ENCODE peak calls at places on chromosomes 3 and 15, in five cellular contexts. W is pancreas, C is upper lobe of right lung, T is adrenal gland, E is A549. Y is an unnamed sample.

GRCh38 chr15:32029409-32029861 is 880 bp upstream of the CHRNA7 start:
- DNase-seq in W (peak; percentile 36), C (no peak), T (no peak), E (peak; percentile 31), Y (peak; percentile 61)

GRCh38 chr3:19446687-19447086 is 298.4 kb downstream of the KCNH8 start:
- DNase-seq in W (no peak), C (no peak), T (no peak), E (no peak), Y (no peak)

GRCh38 chr3:114147281-114147680 is 31.6 kb downstream of the DRD3 start:
- DNase-seq in W (no peak), C (no peak), T (no peak), E (no peak), Y (no peak)

GRCh38 chr3:24450142-24450932 is 44.3 kb downstream of the THRB start:
- DNase-seq in W (peak; percentile 13), C (no peak), T (peak; percentile 39), E (no peak), Y (no peak)

GRCh38 chr3:182393830-182394367 is 399.4 kb upstream of the ATP11B start:
- DNase-seq in W (no peak), C (no peak), T (no peak), E (no peak), Y (no peak)

GRCh38 chr15:33773969-33774368 is 194.3 kb upstream of the CHRM5 start:
- DNase-seq in W (no peak), C (no peak), T (no peak), E (no peak), Y (no peak)

GRCh38 chr3:49132437-49133225 is at the start of gene LAMB2:
- DNase-seq in W (peak; percentile 74), C (peak; percentile 80), T (peak; percentile 77), E (peak; percentile 69), Y (peak; percentile 90)

GRCh38 chr3:183210862-183211341 is 42.2 kb upstream of the B3GNT5 start:
- DNase-seq in W (no peak), C (no peak), T (peak; percentile 27), E (no peak), Y (no peak)

GRCh38 chr15:36008719-36009118 is 462.8 kb upstream of the DPH6 start:
- DNase-seq in W (no peak), C (no peak), T (no peak), E (no peak), Y (no peak)

GRCh38 chr15:95520511-95520910 is 810.0 kb upstream of the NR2F2 start:
- DNase-seq in W (no peak), C (no peak), T (no peak), E (no peak), Y (no peak)

GRCh38 chr3:77051927-77052542 is 12.1 kb downstream of the ROBO2 start:
- DNase-seq in W (no peak), C (no peak), T (no peak), E (no peak), Y (no peak)

GRCh38 chr15:64807751-64808222 is 17.7 kb downstream of the PIF1 start:
- DNase-seq in W (no peak), C (no peak), T (no peak), E (no peak), Y (no peak)
- H3K4me1 ChIP-seq in W (no peaks in the 10 kb centered on the region), C (no peaks in the 10 kb centered on the region), T (no peaks in the 10 kb centered on the region), E (no peaks in the 10 kb centered on the region), Y (no peaks in the 10 kb centered on the region)

DNA sequence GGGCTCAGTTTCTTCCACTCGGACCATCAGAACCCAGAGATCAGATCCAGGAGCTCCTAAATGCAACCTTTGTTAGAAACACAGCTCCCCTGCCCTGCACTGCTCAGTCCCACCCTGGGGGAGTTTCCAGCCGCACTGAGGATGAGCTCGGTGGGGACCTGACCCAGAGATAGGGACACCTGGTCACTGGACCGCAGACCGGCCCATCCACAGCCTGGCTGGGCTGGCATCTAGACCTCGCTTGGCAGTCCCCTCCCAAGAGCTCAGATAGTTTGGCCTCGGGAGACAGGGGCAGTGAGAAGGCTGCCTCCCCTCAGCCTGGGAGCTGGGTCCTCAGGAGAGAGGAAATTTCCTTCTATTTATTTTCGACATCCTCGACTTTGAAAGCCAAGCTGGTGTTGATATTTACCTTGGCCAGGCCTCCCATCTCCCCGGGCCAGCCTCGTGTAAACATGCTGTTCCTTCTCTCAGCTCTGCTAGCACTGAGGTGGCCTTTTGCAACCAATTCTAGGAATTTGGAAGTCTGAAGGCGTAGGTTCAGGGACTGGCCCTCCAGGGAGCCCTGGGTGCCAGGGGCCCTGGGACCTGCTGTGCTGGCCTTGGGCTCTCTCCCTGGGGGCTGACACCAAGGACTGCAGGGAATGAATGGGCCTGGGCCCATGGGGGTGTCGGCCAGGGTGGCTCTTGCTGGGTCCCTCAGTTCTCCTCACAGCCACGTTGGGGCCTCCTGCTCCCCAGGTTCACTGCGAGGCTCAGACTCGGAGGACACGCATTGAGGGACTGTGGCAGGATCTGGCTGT is 90.1 kb downstream of the VGLL4 start:
- DNase-seq in W (peak; percentile 68), C (no peak), T (peak; percentile 44), E (no peak), Y (peak; percentile 88)
- H3K4me1 ChIP-seq in W (peaks cover 6% of the 10 kb centered on the region), C (peaks cover 38% of the 10 kb centered on the region), T (peaks cover 5% of the 10 kb centered on the region), E (peaks cover 6% of the 10 kb centered on the region), Y (peaks cover 22% of the 10 kb centered on the region)

GRCh38 chr3:122322095-122323075 is 2.7 kb upstream of the CSTA start:
- DNase-seq in W (no peak), C (no peak), T (no peak), E (no peak), Y (no peak)

GRCh38 chr3:122325769-122326168 is 721 bp downstream of the CSTA start:
- DNase-seq in W (no peak), C (no peak), T (no peak), E (no peak), Y (no peak)

DNA sequence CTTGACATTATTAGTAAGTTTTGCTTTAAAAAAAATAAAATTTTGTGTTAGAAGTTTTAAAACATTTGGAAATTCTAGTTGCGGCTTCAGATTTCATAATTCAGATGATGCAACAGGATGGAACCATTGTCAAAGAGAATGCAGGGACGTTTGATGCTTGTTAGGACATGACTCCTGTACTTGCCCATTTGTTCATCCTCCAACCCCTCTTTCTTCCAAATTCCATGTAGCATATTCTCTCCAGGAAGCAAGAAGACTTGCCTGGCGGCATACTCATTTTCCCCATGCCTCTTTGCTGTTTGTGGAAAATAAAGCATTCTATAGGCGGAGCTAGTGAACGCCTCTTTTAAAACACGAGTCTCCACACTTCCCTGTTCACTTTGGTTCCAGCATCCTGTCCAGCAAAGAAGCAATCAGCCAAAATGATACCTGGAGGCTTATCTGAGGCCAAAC is at the start of gene CSTA:
- DNase-seq in W (no peak), C (no peak), T (no peak), E (no peak), Y (no peak)
- H3K4me1 ChIP-seq in W (no peaks in the 10 kb centered on the region), C (no peaks in the 10 kb centered on the region), T (no peaks in the 10 kb centered on the region), E (peaks cover 14% of the 10 kb centered on the region), Y (no peaks in the 10 kb centered on the region)

GRCh38 chr15:63595688-63596087 is 1.5 kb upstream of the FBXL22 start:
- DNase-seq in W (no peak), C (no peak), T (no peak), E (no peak), Y (no peak)
- H3K4me1 ChIP-seq in W (no peaks in the 10 kb centered on the region), C (peaks cover 27% of the 10 kb centered on the region), T (peaks cover 3% of the 10 kb centered on the region), E (peaks cover 15% of the 10 kb centered on the region), Y (peaks cover 4% of the 10 kb centered on the region)

GRCh38 chr15:99590913-99591646 is 25.3 kb downstream of the MEF2A start:
- DNase-seq in W (no peak), C (no peak), T (no peak), E (no peak), Y (no peak)

GRCh38 chr15:99592135-99592845 is 26.5 kb downstream of the MEF2A start:
- DNase-seq in W (no peak), C (no peak), T (no peak), E (no peak), Y (no peak)

GRCh38 chr15:99586121-99586520 is 20.3 kb downstream of the MEF2A start:
- DNase-seq in W (no peak), C (no peak), T (no peak), E (no peak), Y (no peak)

GRCh38 chr15:99593070-99593469 is 27.3 kb downstream of the MEF2A start:
- DNase-seq in W (no peak), C (no peak), T (no peak), E (no peak), Y (no peak)

GRCh38 chr15:99589801-99590200 is 24.0 kb downstream of the MEF2A start:
- DNase-seq in W (no peak), C (no peak), T (no peak), E (no peak), Y (no peak)
- H3K4me1 ChIP-seq in W (peaks cover 4% of the 10 kb centered on the region), C (peaks cover 14% of the 10 kb centered on the region), T (peaks cover 6% of the 10 kb centered on the region), E (no peaks in the 10 kb centered on the region), Y (peaks cover 10% of the 10 kb centered on the region)

GRCh38 chr15:78104566-78105500 is 12.5 kb downstream of the SH2D7 start:
- DNase-seq in W (no peak), C (peak; percentile 37), T (no peak), E (no peak), Y (no peak)
- H3K4me1 ChIP-seq in W (no peaks in the 10 kb centered on the region), C (peaks cover 26% of the 10 kb centered on the region), T (no peaks in the 10 kb centered on the region), E (no peaks in the 10 kb centered on the region), Y (no peaks in the 10 kb centered on the region)

GRCh38 chr3:61593630-61594029 is 32.3 kb downstream of the PTPRG start:
- DNase-seq in W (no peak), C (no peak), T (no peak), E (no peak), Y (no peak)

GRCh38 chr3:61594978-61595687 is 33.8 kb downstream of the PTPRG start:
- DNase-seq in W (no peak), C (no peak), T (no peak), E (no peak), Y (no peak)

GRCh38 chr3:61594144-61594977 is 33.0 kb downstream of the PTPRG start:
- DNase-seq in W (no peak), C (no peak), T (no peak), E (no peak), Y (no peak)

GRCh38 chr3:61600195-61600594 is 38.8 kb downstream of the PTPRG start:
- DNase-seq in W (no peak), C (no peak), T (no peak), E (no peak), Y (no peak)

GRCh38 chr3:61595826-61596225 is 34.5 kb downstream of the PTPRG start:
- DNase-seq in W (no peak), C (no peak), T (no peak), E (no peak), Y (no peak)
- H3K4me1 ChIP-seq in W (no peaks in the 10 kb centered on the region), C (peaks cover 16% of the 10 kb centered on the region), T (peaks cover 7% of the 10 kb centered on the region), E (no peaks in the 10 kb centered on the region), Y (peaks cover 13% of the 10 kb centered on the region)

GRCh38 chr15:48628832-48629231 is 16.7 kb downstream of the FBN1 start:
- DNase-seq in W (no peak), C (no peak), T (no peak), E (no peak), Y (no peak)
- H3K4me1 ChIP-seq in W (no peaks in the 10 kb centered on the region), C (peaks cover 5% of the 10 kb centered on the region), T (no peaks in the 10 kb centered on the region), E (peaks cover 3% of the 10 kb centered on the region), Y (peaks cover 20% of the 10 kb centered on the region)

GRCh38 chr15:62431806-62432205 is 266.7 kb upstream of the C2CD4B start:
- DNase-seq in W (no peak), C (no peak), T (no peak), E (no peak), Y (no peak)
- H3K4me1 ChIP-seq in W (no peaks in the 10 kb centered on the region), C (no peaks in the 10 kb centered on the region), T (no peaks in the 10 kb centered on the region), E (no peaks in the 10 kb centered on the region), Y (peaks cover 4% of the 10 kb centered on the region)

Y was measured in right cardiac atrium.